ENCODE peak calls at places on chromosome 11, in ten cellular contexts. A is pancreas, P is colonic mucosa, R is ovary, Z is thoracic aorta, X is neural progenitor cell, T is lower lobe of right lung, U is cardiac muscle cell, N is tibial nerve, L is kidney. W is an unnamed sample.

GRCh38 chr11:69949327-69949726 is 128.8 kb upstream of the ANO1 start:
- DNase-seq in A (peak; percentile 41), P (no peak), R (no peak), Z (peak; percentile 51), X (no peak), T (no peak), U (no peak), N (no peak), L (peak; percentile 80), W (peak; percentile 83)

GRCh38 chr11:25566298-25567200 is 765.4 kb upstream of the ANO3 start:
- DNase-seq in A (peak; percentile 13), P (no peak), R (peak; percentile 59), Z (no peak), X (no peak), T (peak; percentile 26), U (no peak), N (peak; percentile 69), L (no peak), W (no peak)

GRCh38 chr11:34354782-34355181 is 3.0 kb downstream of the ABTB2 start:
- DNase-seq in A (no peak), P (no peak), R (no peak), Z (no peak), X (no peak), T (no peak), U (no peak), N (no peak), L (no peak), W (no peak)

GRCh38 chr11:15276616-15277015 is 161.9 kb downstream of the INSC start:
- DNase-seq in A (no peak), P (no peak), R (no peak), Z (no peak), X (peak; percentile 61), T (no peak), U (peak; percentile 26), N (no peak), L (no peak), W (peak; percentile 24)

GRCh38 chr11:67045314-67045713 is 11.3 kb upstream of the RHOD start:
- DNase-seq in A (no peak), P (no peak), R (no peak), Z (no peak), X (no peak), T (no peak), U (no peak), N (no peak), L (no peak), W (no peak)

GRCh38 chr11:8459711-8460399 is 134.2 kb downstream of the STK33 start:
- DNase-seq in A (no peak), P (no peak), R (no peak), Z (no peak), X (no peak), T (no peak), U (no peak), N (no peak), L (no peak), W (no peak)

GRCh38 chr11:68939583-68940555 is 36.2 kb downstream of the IGHMBP2 start:
- DNase-seq in A (no peak), P (no peak), R (no peak), Z (no peak), X (no peak), T (no peak), U (no peak), N (no peak), L (peak; percentile 45), W (no peak)

GRCh38 chr11:116931206-116931953 is 94.0 kb upstream of the APOA1 start:
- DNase-seq in A (no peak), P (no peak), R (no peak), Z (no peak), X (no peak), T (no peak), U (no peak), N (no peak), L (no peak), W (no peak)

GRCh38 chr11:122843281-122844150 is 5.2 kb downstream of the CRTAM start:
- DNase-seq in A (no peak), P (no peak), R (no peak), Z (no peak), X (no peak), T (no peak), U (no peak), N (no peak), L (no peak), W (peak; percentile 50)

DNA sequence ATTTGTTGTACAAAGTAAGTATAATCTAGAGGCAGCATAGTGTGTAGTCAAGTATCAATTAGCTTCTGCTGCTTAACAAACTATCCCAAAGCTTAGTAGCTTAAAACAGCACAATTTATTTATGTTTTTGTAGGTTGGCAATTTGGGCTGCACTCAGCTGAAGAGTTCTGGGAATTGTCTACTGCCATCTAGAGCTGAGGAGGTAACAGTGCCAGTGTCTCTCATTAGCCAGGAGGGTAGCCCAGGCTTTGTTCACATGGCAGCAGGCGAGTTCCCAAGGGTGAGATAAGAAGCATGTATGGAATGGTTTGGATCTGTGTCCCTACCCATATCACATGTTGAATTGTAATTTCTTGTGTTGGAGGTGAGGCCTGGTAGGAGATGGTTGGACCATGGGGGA is 45.8 kb upstream of the SLN start:
- DNase-seq in A (no peak), P (no peak), R (no peak), Z (no peak), X (no peak), T (no peak), U (no peak), N (no peak), L (no peak), W (no peak)
- TF ChIP-seq CTCF in A (no peak), P (no peak), R (no peak), Z (no peak), X (no peak), T (no peak), U (peak; percentile 9), N (no peak), L (no peak), W (no peak)

GRCh38 chr11:115182282-115182952 is 321.8 kb downstream of the CADM1 start:
- DNase-seq in A (no peak), P (no peak), R (no peak), Z (no peak), X (no peak), T (no peak), U (peak; percentile 64), N (no peak), L (no peak), W (no peak)

GRCh38 chr11:115180272-115180671 is 323.9 kb downstream of the CADM1 start:
- DNase-seq in A (no peak), P (no peak), R (no peak), Z (no peak), X (peak; percentile 34), T (no peak), U (no peak), N (no peak), L (no peak), W (no peak)

GRCh38 chr11:115181480-115181879 is 322.7 kb downstream of the CADM1 start:
- DNase-seq in A (no peak), P (no peak), R (no peak), Z (no peak), X (no peak), T (no peak), U (no peak), N (no peak), L (no peak), W (no peak)

GRCh38 chr11:115178705-115179104 is 325.5 kb downstream of the CADM1 start:
- DNase-seq in A (no peak), P (no peak), R (no peak), Z (no peak), X (peak; percentile 53), T (no peak), U (no peak), N (no peak), L (no peak), W (no peak)

DNA sequence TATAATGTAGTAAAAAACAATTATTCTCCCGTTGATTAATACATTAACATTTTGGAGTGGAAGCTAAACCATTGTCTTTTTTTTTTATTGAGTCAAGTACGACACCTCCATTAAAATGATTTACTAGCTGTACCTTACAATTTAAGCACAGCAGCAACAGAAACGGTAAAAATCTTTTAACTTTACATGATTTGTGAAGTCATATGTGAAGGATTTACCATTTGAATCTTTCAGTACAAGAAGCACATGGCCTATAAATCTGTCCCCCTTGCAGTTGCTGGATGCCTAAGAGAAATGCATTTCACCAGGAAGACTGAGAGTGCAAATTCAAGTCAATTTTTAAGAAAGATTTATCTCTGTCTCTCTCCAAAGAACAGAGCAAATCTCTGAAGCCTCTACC is 324.6 kb downstream of the CADM1 start:
- DNase-seq in A (no peak), P (no peak), R (no peak), Z (no peak), X (no peak), T (no peak), U (no peak), N (no peak), L (no peak), W (no peak)
- H3K36me3 ChIP-seq in A (no peaks in the 10 kb centered on the region), P (no peaks in the 10 kb centered on the region), R (no peaks in the 10 kb centered on the region), Z (no peaks in the 10 kb centered on the region), X (no peaks in the 10 kb centered on the region), T (no peaks in the 10 kb centered on the region), U (no peaks in the 10 kb centered on the region), N (no peaks in the 10 kb centered on the region), L (no peaks in the 10 kb centered on the region), W (no peaks in the 10 kb centered on the region)

DNA sequence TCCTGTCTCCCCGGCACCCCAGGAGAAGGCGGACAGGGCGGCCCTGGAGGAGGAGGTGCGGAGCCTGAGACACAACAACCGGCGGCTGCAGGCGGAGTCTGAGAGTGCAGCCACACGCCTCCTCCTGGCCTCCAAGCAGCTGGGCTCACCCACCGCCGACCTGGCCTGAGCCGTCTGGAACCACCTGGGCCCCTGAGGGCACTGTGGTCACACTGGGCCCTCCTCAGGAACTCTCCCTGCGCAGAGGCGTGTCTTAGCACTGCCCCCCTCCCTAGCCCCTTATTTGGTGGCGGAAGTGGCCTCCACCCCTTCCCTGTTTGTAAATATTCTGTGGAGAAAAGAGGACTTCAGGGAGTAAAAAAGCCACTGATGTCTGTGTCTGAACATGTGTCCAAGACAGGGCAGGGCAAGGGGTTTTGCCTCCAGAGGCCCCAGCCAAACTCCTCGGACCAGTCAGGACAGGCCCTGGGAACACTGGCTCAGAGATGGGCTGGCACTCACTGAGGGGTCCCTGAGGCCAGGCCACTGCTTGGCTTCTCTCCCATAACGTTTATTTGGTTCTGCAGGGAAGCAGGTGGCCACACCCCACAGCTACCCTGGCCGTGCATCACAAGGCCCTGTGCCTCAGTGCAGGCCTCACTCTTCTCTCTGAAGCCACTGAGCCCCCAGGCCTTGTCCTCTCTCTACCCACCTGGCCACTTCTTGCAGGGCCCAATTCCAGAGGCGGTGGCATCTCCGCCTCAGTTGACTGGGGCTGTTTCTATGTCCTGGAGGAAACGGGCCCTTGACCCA is 12.0 kb downstream of the RELA start:
- DNase-seq in A (peak; percentile 17), P (peak; percentile 22), R (peak; percentile 70), Z (no peak), X (no peak), T (no peak), U (no peak), N (no peak), L (peak; percentile 82), W (no peak)
- H3K27ac ChIP-seq in A (peak overlapping the region; percentile 90), P (peak overlapping the region; percentile 98), R (peak overlapping the region; percentile 59), Z (no peak overlapping the region), X (no peak overlapping the region), T (peak overlapping the region; percentile 96), U (no peak overlapping the region), N (peak overlapping the region; percentile 91), L (peak overlapping the region; percentile 98), W (peak overlapping the region; percentile 98)

DNA sequence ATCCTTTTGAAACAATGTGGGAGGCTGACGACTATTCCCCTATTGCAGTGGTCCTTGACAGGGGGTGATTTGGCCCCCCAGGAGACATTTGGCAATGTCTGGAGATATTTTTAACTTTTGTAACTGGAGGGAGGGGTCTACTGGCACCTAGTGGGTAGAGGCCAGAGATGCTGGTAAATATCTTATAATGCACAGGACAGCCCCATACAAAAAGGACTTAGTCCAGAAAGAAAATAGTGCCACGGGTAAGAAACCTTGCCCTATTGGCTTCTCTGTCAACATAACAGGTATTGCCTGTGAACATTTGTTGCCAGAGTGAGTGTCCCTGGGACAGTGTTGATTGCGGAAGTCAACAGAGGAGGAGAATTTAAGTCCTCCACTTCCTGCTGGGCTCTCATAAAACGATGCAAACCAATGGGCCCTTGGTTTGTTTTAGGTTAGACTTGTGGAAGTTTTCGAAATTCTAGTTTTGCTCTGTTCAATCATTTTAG is 101.6 kb downstream of the MAML2 start:
- DNase-seq in A (no peak), P (peak; percentile 72), R (no peak), Z (no peak), X (no peak), T (no peak), U (no peak), N (no peak), L (no peak), W (peak; percentile 46)
- TF ChIP-seq CTCF in A (no peak), P (no peak), R (no peak), Z (no peak), X (peak; percentile 31), T (no peak), U (no peak), N (no peak), L (no peak), W (no peak)

W was measured in hepatocyte.